ENCODE peak calls at places on chromosome 1, in four cellular contexts. W is GM06990; R is CD4-positive, alpha-beta memory T cell; M is cardiac fibroblast. B is an unnamed sample.

GRCh38 chr1:245463392-245464165 is 308.8 kb downstream of the KIF26B start:
- DNase-seq in R (no peak), M (no peak), W (no peak), B (no peak)

GRCh38 chr1:117512728-117513321 is 93.0 kb upstream of the TENT5C start:
- DNase-seq in R (no peak), W (no peak), M (peak), B (peak)

GRCh38 chr1:31483012-31483946 is 70.3 kb downstream of the SERINC2 start:
- DNase-seq in M (peak), R (no peak), W (no peak), B (no peak)

GRCh38 chr1:27503961-27504587 is 14.1 kb upstream of the WASF2 start:
- DNase-seq in M (no peak), R (no peak), W (no peak), B (no peak)

GRCh38 chr1:45243476-45244343 is 37.3 kb upstream of the ZSWIM5 start:
- DNase-seq in R (no peak), M (peak), W (no peak), B (no peak)

GRCh38 chr1:83845437-83846071 is 153.4 kb downstream of the TTLL7 start:
- DNase-seq in M (peak), W (no peak), R (no peak), B (no peak)

GRCh38 chr1:8625480-8625879 is 192.0 kb downstream of the RERE start:
- DNase-seq in M (peak), W (no peak), R (no peak), B (no peak)

GRCh38 chr1:103106426-103107321 is 1.6 kb downstream of the COL11A1 start:
- DNase-seq in M (peak), W (no peak), R (no peak), B (peak)

GRCh38 chr1:2950926-2951305 is 70.4 kb upstream of the ACTRT2 start:
- DNase-seq in W (no peak), R (no peak), M (no peak), B (no peak)

GRCh38 chr1:20219991-20220390 is 33.7 kb upstream of the PLA2G2C start:
- DNase-seq in W (no peak), M (no peak), R (no peak), B (no peak)

GRCh38 chr1:221699582-221700519 is 42.0 kb downstream of the DUSP10 start:
- DNase-seq in M (peak), R (no peak), W (no peak), B (no peak)

GRCh38 chr1:234553241-234554156 is 56.5 kb downstream of the IRF2BP2 start:
- DNase-seq in M (no peak), W (no peak), R (no peak), B (no peak)

DNA sequence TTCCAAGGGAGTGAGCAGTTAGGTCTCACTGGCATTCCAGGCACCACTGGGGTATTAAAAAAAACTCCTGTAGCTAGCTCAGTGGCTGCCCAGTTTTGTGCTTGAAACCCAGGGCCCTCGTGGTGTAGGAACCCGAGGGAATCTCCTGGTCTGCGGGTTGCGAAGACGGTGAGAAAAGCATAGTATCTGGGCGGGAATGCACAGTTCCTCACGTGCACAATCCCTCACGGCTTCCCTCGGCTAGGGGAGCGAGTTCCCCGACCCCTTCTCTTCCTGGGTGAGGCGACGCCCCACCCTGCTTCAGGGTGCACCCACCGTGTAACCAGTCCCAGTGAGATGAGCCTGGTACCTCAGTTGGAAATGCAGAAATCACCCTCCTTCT is 50.5 kb upstream of the PGBD5 start:
- DNase-seq in R (no peak), W (no peak), M (no peak), B (no peak)
- H3K4me3 ChIP-seq in R (no peak), W (no peak), M (no peak), B (no peak)

GRCh38 chr1:4590766-4591165 is 63.6 kb upstream of the AJAP1 start:
- DNase-seq in R (no peak), W (no peak), M (no peak), B (no peak)
- H3K4me3 ChIP-seq in R (no peak), W (no peak), M (no peak), B (no peak)

DNA sequence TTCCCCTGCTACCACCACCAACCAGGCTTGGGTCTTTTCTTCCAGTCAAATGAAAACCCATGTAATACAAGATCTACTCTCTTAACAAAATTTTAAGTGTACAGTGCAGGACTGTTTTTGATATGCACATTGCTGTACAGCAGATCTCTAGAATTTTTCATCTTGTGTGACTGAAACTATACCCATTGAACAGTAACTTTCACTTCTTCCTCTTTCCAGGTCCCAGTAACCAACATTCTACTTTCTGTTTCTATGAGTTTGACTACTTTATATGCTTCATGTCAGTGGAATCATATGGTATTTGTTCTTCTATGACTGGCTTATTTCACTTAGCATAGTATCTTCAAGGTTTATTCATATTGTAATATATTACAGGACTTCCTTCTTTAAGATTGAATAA is 45.3 kb upstream of the PLPPR4 start:
- DNase-seq in R (no peak), M (no peak), W (peak), B (no peak)
- H3K4me3 ChIP-seq in R (no peak), M (no peak), W (no peak), B (no peak)

DNA sequence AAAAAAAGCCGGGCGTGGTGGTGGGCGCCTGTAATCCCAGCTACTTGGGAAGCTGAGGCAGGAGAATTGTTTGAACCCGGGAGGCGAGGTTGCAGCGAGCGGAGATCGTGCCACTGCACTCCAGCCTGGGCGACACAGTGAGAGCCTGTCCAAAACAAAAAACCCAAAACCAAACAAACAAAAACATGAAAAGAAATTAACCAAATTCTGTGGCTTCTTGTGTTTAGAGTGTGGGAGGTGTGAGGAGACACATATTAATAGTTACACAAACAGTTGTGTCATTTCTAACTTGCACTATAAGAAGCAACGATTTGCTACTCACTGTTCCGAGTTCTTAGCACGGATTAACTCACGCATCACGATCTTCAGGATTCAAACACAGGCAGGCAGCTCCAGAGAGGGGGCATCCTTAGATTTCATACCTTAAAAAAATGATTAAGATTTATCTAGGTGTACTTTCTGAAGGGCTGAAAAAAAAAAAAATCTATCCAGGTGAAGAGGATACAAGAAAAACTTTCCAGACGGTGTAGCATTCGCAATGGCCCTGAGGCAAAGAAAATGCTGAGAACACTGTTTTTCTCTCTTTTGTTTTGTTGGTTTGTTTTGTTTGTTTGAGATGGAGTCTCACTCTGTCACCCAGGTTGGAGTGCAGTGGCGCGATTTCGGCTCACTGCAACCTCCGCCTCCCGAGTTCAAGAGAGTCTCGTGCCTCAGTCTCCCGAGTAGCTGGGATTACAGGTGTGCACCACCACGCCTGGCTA is 713 bp upstream of the HMGCL start:
- DNase-seq in R (no peak), M (peak), W (peak), B (no peak)
- H3K4me3 ChIP-seq in R (peak), M (no peak), W (peak), B (peak)

DNA sequence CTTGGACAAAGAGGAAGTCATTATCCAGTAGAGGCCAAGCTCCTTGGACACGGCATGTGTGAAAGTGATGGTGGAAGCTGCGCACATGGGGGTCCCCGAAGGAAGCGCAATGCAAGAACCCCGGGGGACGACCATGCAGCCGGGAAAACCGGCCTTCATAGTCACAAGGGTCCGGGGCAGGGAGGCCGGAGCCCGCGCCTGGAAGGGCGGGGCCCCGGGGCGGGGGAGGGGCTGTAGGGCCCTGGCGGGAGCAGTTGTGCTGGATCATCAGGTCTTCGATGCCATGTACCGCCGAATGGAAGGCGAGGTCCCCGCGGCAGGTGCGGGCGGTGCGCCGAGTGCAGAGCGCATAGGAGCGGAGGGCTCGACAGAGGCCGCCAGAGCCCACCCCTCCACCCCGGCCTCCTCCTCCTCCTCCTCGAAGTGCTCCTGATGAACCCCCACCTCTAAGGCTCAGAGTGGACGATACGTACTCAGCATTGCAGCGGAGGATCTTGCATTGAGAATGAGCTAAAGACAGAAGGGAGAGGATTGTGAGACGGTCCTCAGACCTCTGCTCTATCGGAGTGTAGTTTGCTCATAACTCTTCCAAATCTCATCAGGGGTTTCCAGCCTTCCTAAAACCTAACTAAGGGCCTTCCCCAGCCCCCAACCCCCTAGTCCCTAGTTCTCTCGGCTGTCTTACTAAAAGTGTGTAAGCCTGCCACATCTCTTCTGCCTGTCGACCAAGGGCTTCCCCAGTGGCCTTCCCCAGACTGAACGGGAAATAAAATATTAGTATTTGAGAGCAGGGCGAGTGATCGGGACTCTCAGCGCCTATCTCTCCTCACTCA is 2.1 kb downstream of the HJV start:
- DNase-seq in R (no peak), W (peak), M (no peak), B (no peak)
- H3K4me3 ChIP-seq in R (no peak), W (no peak), M (no peak), B (no peak)

GRCh38 chr1:150566589-150567340 is 12.6 kb downstream of the MCL1 start:
- DNase-seq in M (no peak), R (peak), W (no peak), B (no peak)
- H3K4me3 ChIP-seq in M (no peak), R (peak), W (peak), B (no peak)

GRCh38 chr1:90718411-90719320 is 1.6 kb upstream of the BARHL2 start:
- DNase-seq in W (no peak), R (no peak), M (peak), B (no peak)
- H3K4me3 ChIP-seq in W (no peak), R (no peak), M (peak), B (peak)

B was measured in Jurkat, Clone E6-1.